ENCODE peak calls at places on chromosome 20, in six cellular contexts. B is iris pigment epithelial cell; Y is progenitor cell of endocrine pancreas; R is NCI-H1417 treated with DMSO at 0.1 percent for 48 hours; N is endothelial cell of umbilical vein; G is activated naive CD8-positive, alpha-beta T cell treated with anti-CD3 and anti-CD28 coated beads for 36 hours. P is an unnamed sample.
A peak's percentile ranks its signal among the peaks of the same experiment; 100 is the strongest.

GRCh38 chr20:50251992-50252491 is 61.4 kb downstream of the CEBPB start:
- DNase-seq in Y (no peak), B (peak; percentile 45), G (no peak), N (no peak), R (no peak), P (no peak)

GRCh38 chr20:29302979-29303644 is 1954.4 kb upstream of the DEFB115 start:
- DNase-seq in G (no peak), N (no peak), Y (no peak), B (no peak), R (no peak), P (no peak)

GRCh38 chr20:20888273-20888656 is 175.8 kb upstream of the RALGAPA2 start:
- DNase-seq in G (no peak), Y (no peak), N (no peak), B (no peak), R (no peak), P (no peak)

GRCh38 chr20:34887023-34887422 is 10.6 kb downstream of the ACSS2 start:
- DNase-seq in G (no peak), Y (no peak), B (no peak), N (no peak), R (no peak), P (no peak)

GRCh38 chr20:61763740-61764400 is 301.8 kb downstream of the TAF4 start:
- DNase-seq in G (no peak), N (no peak), B (no peak), R (no peak), Y (no peak), P (no peak)

GRCh38 chr20:25246182-25246943 is 1.5 kb upstream of the PYGB start:
- DNase-seq in N (no peak), R (no peak), G (no peak), Y (no peak), B (no peak), P (no peak)

GRCh38 chr20:62902926-62903615 is 23.2 kb downstream of the DIDO1 start:
- DNase-seq in Y (no peak), N (no peak), B (peak; percentile 87), G (no peak), R (no peak), P (no peak)

GRCh38 chr20:36670665-36671357 is 24.8 kb upstream of the SLA2 start:
- DNase-seq in B (no peak), R (no peak), N (no peak), Y (no peak), G (no peak), P (no peak)

GRCh38 chr20:1037039-1037438 is 34.9 kb upstream of the RSPO4 start:
- DNase-seq in Y (no peak), R (no peak), G (no peak), B (no peak), N (no peak), P (no peak)

GRCh38 chr20:49276201-49276894 is 1.5 kb downstream of the ZNFX1 start:
- DNase-seq in G (peak; percentile 73), B (peak; percentile 75), Y (no peak), R (peak; percentile 40), N (peak; percentile 80), P (no peak)

GRCh38 chr20:1274485-1275313 is 8.6 kb downstream of the SNPH start:
- DNase-seq in G (no peak), R (no peak), N (no peak), B (no peak), Y (no peak), P (no peak)

GRCh38 chr20:50788868-50789125 is 6.1 kb upstream of the BCAS4 start:
- DNase-seq in Y (no peak), N (no peak), G (no peak), B (no peak), R (no peak), P (no peak)

GRCh38 chr20:33704197-33704924 is 15.7 kb downstream of the PXMP4 start:
- DNase-seq in G (no peak), N (no peak), Y (no peak), R (no peak), B (no peak), P (no peak)

GRCh38 chr20:48350291-48350988 is 477.4 kb downstream of the PREX1 start:
- DNase-seq in R (no peak), N (no peak), G (no peak), Y (no peak), B (no peak), P (no peak)

GRCh38 chr20:15637971-15638754 is 935.1 kb downstream of the KIF16B start:
- DNase-seq in R (no peak), N (peak; percentile 71), G (no peak), Y (no peak), B (no peak), P (peak; percentile 5)

GRCh38 chr20:45433316-45433715 is 17.4 kb downstream of the PIGT start:
- DNase-seq in R (no peak), Y (no peak), N (no peak), B (peak; percentile 49), G (no peak), P (no peak)

GRCh38 chr20:7790189-7790588 is 150.1 kb downstream of the HAO1 start:
- DNase-seq in R (no peak), B (peak; percentile 57), Y (no peak), G (no peak), N (no peak), P (no peak)

GRCh38 chr20:44691424-44692423 is 23.4 kb upstream of the CCN5 start:
- DNase-seq in R (no peak), N (no peak), G (no peak), B (no peak), Y (no peak), P (no peak)

GRCh38 chr20:55888655-55889054 is 116.7 kb downstream of the CBLN4 start:
- DNase-seq in B (no peak), Y (no peak), N (no peak), R (no peak), G (no peak), P (no peak)